ENCODE peak calls at places on chromosomes 16 and 17, in nine cellular contexts. J is keratinocyte, V is mammary epithelial cell, P is GM12878, K is H1, G is hepatocyte, U is fibroblast of lung, H is neural progenitor cell, F is PC-9. T is an unnamed sample.
A peak's percentile ranks its signal among the peaks of the same experiment; 100 is the strongest.

GRCh38 chr16:15435216-15435864 is 952 bp downstream of the BMERB1 start:
- DNase-seq in J (no peak), V (no peak), P (no peak), K (peak; percentile 53), G (no peak), U (no peak), H (peak; percentile 35), F (no peak), T (peak; percentile 2)

GRCh38 chr17:51389875-51390274 is 129.5 kb downstream of the UTP18 start:
- DNase-seq in J (no peak), V (no peak), P (no peak), K (no peak), G (no peak), U (no peak), H (no peak), F (no peak), T (no peak)

GRCh38 chr16:7246578-7246977 is 86.1 kb upstream of the RBFOX1 start:
- DNase-seq in J (no peak), V (no peak), P (no peak), K (peak; percentile 59), G (peak; percentile 57), U (no peak), H (peak; percentile 73), F (no peak), T (no peak)

GRCh38 chr17:53655591-53655990 is 167.1 kb upstream of the KIF2B start:
- DNase-seq in J (no peak), V (peak; percentile 71), P (no peak), K (no peak), G (no peak), U (peak; percentile 51), H (no peak), F (no peak), T (no peak)

GRCh38 chr17:74951680-74952421 is 16.2 kb downstream of the OTOP3 start:
- DNase-seq in J (no peak), V (no peak), P (no peak), K (peak; percentile 85), G (no peak), U (no peak), H (no peak), F (no peak), T (no peak)

GRCh38 chr17:36980281-36980761 is 31.6 kb downstream of the AATF start:
- DNase-seq in J (no peak), V (no peak), P (no peak), K (no peak), G (no peak), U (peak; percentile 35), H (peak; percentile 19), F (no peak), T (peak; percentile 65)

GRCh38 chr16:23700509-23700908 is 12.5 kb downstream of the ERN2 start:
- DNase-seq in J (no peak), V (no peak), P (no peak), K (peak; percentile 75), G (peak; percentile 33), U (no peak), H (peak; percentile 48), F (no peak), T (no peak)

GRCh38 chr16:66483689-66484452 is 56.8 kb downstream of the BEAN1 start:
- DNase-seq in J (no peak), V (peak; percentile 51), P (no peak), K (peak; percentile 95), G (peak; percentile 88), U (peak; percentile 59), H (peak; percentile 86), F (peak; percentile 74), T (peak; percentile 79)

GRCh38 chr17:50257574-50258224 is 16.6 kb upstream of the TMEM92 start:
- DNase-seq in J (no peak), V (no peak), P (no peak), K (no peak), G (peak; percentile 40), U (no peak), H (no peak), F (no peak), T (no peak)

GRCh38 chr16:80006175-80006895 is 405.8 kb upstream of the MAF start:
- DNase-seq in J (no peak), V (peak; percentile 49), P (no peak), K (no peak), G (peak; percentile 82), U (peak; percentile 76), H (no peak), F (peak; percentile 70), T (no peak)

GRCh38 chr17:57608369-57609124 is 136.6 kb downstream of the CCDC182 start:
- DNase-seq in J (no peak), V (no peak), P (no peak), K (no peak), G (no peak), U (no peak), H (peak; percentile 47), F (no peak), T (no peak)

GRCh38 chr17:59807892-59808509 is 84.7 kb downstream of the TUBD1 start:
- DNase-seq in J (no peak), V (no peak), P (no peak), K (no peak), G (no peak), U (peak; percentile 57), H (no peak), F (no peak), T (no peak)

GRCh38 chr16:85206472-85207356 is 94.4 kb upstream of the CIBAR2 start:
- DNase-seq in J (no peak), V (no peak), P (no peak), K (no peak), G (peak; percentile 81), U (peak; percentile 56), H (peak; percentile 61), F (no peak), T (peak; percentile 49)

GRCh38 chr17:54992797-54993639 is 24.5 kb downstream of the STXBP4 start:
- DNase-seq in J (no peak), V (peak; percentile 30), P (no peak), K (no peak), G (peak; percentile 75), U (peak; percentile 35), H (peak; percentile 63), F (peak; percentile 53), T (peak; percentile 43)

GRCh38 chr17:63095459-63095858 is 129.4 kb downstream of the TANC2 start:
- DNase-seq in J (no peak), V (peak; percentile 75), P (no peak), K (no peak), G (no peak), U (peak; percentile 12), H (no peak), F (no peak), T (no peak)

GRCh38 chr17:75295220-75296158 is 6.3 kb upstream of the SLC25A19 start:
- DNase-seq in J (no peak), V (no peak), P (peak; percentile 97), K (no peak), G (no peak), U (no peak), H (no peak), F (no peak), T (no peak)

GRCh38 chr17:27343972-27344607 is 50.2 kb downstream of the WSB1 start:
- DNase-seq in J (no peak), V (no peak), P (no peak), K (no peak), G (no peak), U (peak; percentile 80), H (no peak), F (no peak), T (peak; percentile 84)

GRCh38 chr17:46940692-46941404 is 17.9 kb downstream of the GOSR2 start:
- DNase-seq in J (no peak), V (peak; percentile 49), P (no peak), K (peak; percentile 89), G (peak; percentile 90), U (peak; percentile 55), H (peak; percentile 76), F (peak; percentile 50), T (peak; percentile 78)

GRCh38 chr17:6551909-6552768 is 4.2 kb downstream of the PITPNM3 start:
- DNase-seq in J (peak; percentile 85), V (peak; percentile 80), P (no peak), K (no peak), G (peak; percentile 61), U (no peak), H (no peak), F (peak; percentile 95), T (no peak)

GRCh38 chr16:85556456-85557082 is 56.6 kb upstream of the GSE1 start:
- DNase-seq in J (no peak), V (peak; percentile 25), P (no peak), K (peak; percentile 67), G (peak; percentile 64), U (peak; percentile 48), H (peak; percentile 71), F (no peak), T (no peak)

DNA sequence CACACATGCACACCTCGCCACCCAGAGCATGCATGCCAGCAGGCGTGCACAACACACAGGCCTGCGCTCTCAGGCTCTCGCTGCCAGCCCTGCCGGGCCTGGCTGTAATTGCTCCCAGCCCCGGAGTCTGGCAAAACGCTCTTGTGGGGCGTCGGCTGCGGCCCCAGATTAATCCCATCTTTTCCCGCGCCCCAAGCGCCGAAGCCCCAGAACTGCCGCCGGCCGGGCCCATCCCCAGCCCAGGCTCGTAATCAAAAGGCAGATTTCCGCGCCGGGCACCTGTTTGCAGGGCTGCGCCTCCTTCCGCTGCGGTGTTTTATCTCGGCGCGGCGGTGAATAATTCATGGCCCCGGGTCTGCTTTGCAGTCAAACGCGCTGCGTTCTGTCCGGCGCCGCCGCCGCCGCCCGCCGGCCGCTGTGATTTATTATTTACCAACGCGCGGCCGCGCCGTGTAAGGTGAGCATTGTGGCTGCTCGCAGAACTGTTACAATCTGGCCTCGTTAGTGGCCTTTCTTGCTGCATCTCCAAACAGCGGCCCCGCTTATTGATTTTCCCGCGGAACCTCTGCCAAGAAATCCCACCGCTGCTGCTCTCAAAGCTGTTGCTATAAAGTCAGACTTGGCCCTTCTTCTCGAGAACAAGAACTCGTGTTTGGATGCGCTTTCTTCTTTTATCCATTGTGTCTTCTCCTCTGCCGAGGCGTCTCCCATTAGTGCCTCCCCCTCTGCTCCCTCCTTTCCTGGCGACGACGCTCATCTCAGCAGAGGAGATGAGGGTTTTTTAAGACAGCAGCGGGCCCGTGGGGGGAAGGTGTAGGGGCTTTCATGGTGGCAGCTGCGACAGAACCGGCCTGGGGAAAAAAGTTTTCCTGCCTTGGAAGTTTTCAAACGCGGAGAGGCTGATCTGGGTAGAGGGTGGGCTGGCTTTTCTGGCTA is 126.2 kb downstream of the IRX5 start:
- DNase-seq in J (no peak), V (no peak), P (no peak), K (peak; percentile 82), G (peak; percentile 55), U (peak; percentile 2), H (peak; percentile 84), F (no peak), T (no peak)
- TF ChIP-seq EZH2 in J (no peak), V (peak; percentile 4), P (no peak), K (peak; percentile 71), G (peak; percentile 58), U (no peak), H (peak; percentile 67), F (no peak), T (no peak)

GRCh38 chr17:1354022-1354421 is 46.0 kb downstream of the YWHAE start:
- DNase-seq in J (no peak), V (no peak), P (no peak), K (no peak), G (no peak), U (no peak), H (no peak), F (no peak), T (no peak)
- H3K27ac ChIP-seq in J (no peak overlapping the region), V (no peak overlapping the region), P (no peak overlapping the region), K (no peak overlapping the region), G (no peak overlapping the region), U (no peak overlapping the region), H (no peak overlapping the region), F (no peak overlapping the region), T (no peak overlapping the region)

GRCh38 chr17:34464812-34465211 is 101.8 kb upstream of the CCL1 start:
- DNase-seq in J (no peak), V (no peak), P (no peak), K (no peak), G (no peak), U (no peak), H (no peak), F (no peak), T (no peak)
- TF ChIP-seq EZH2 in J (no peak), V (no peak), P (no peak), K (no peak), G (no peak), U (no peak), H (no peak), F (no peak), T (no peak)

GRCh38 chr16:81655474-81656162 is 123.5 kb upstream of the PLCG2 start:
- DNase-seq in J (no peak), V (no peak), P (no peak), K (no peak), G (no peak), U (no peak), H (no peak), F (no peak), T (no peak)
- H3K27ac ChIP-seq in J (no peak overlapping the region), V (no peak overlapping the region), P (no peak overlapping the region), K (no peak overlapping the region), G (no peak overlapping the region), U (no peak overlapping the region), H (no peak overlapping the region), F (no peak overlapping the region), T (no peak overlapping the region)

T was measured in endothelial cell of umbilical vein.